ENCODE peak calls at places on chromosomes 16 and 17, in six cellular contexts. A is fibroblast of pulmonary artery; L is stimulated activated CD4-positive, alpha-beta T cell treated with anti-CD3 and anti-CD28 coated beads, Interleukin-2, amount 100 ng/mL, for 48 hours; W is neural progenitor cell; B is activated naive CD4-positive, alpha-beta T cell; R is NCI-H1436. P is an unnamed sample.

GRCh38 chr17:49696233-49696761 is 11.5 kb downstream of the SLC35B1 start:
- DNase-seq in A (no peak), L (peak), W (no peak), B (no peak), R (no peak), P (no peak)

GRCh38 chr17:4003501-4004421 is 39.5 kb upstream of the ATP2A3 start:
- DNase-seq in A (no peak), L (no peak), W (peak), B (no peak), R (no peak), P (no peak)

GRCh38 chr17:76909971-76910760 is 42.0 kb downstream of the MGAT5B start:
- DNase-seq in A (peak), L (peak), W (peak), B (no peak), R (no peak), P (no peak)

GRCh38 chr17:5043524-5043923 is 8.3 kb upstream of the SLC52A1 start:
- DNase-seq in A (no peak), L (no peak), W (no peak), B (no peak), R (no peak), P (no peak)

GRCh38 chr16:84735846-84736586 is 36.2 kb downstream of the USP10 start:
- DNase-seq in A (peak), L (no peak), W (no peak), B (no peak), R (peak), P (no peak)

GRCh38 chr16:17229766-17230165 is 241.0 kb downstream of the XYLT1 start:
- DNase-seq in A (no peak), L (no peak), W (no peak), B (no peak), R (no peak), P (no peak)

GRCh38 chr16:14202697-14203096 is 131.6 kb downstream of the MRTFB start:
- DNase-seq in A (peak), L (no peak), W (peak), B (no peak), R (no peak), P (no peak)

GRCh38 chr17:57868007-57868774 is 18.3 kb upstream of the MRPS23 start:
- DNase-seq in A (peak), L (no peak), W (peak), B (no peak), R (no peak), P (no peak)

GRCh38 chr17:42325026-42325425 is 36.7 kb downstream of the STAT5A start:
- DNase-seq in A (peak), L (no peak), W (no peak), B (no peak), R (no peak), P (no peak)

GRCh38 chr16:80027007-80027965 is 426.7 kb upstream of the MAF start:
- DNase-seq in A (peak), L (peak), W (no peak), B (no peak), R (peak), P (no peak)

GRCh38 chr16:30867747-30868146 is 26.1 kb downstream of the BCL7C start:
- DNase-seq in A (peak), L (no peak), W (no peak), B (no peak), R (no peak), P (no peak)

GRCh38 chr16:11759163-11759834 is 16.6 kb upstream of the TXNDC11 start:
- DNase-seq in A (no peak), L (no peak), W (no peak), B (no peak), R (peak), P (no peak)

GRCh38 chr17:72609501-72609900 is 483.0 kb downstream of the SLC39A11 start:
- DNase-seq in A (no peak), L (no peak), W (no peak), B (no peak), R (no peak), P (no peak)

GRCh38 chr16:1309888-1310831 is 724 bp downstream of the UBE2I start:
- DNase-seq in A (peak), L (peak), W (no peak), B (no peak), R (no peak), P (no peak)

GRCh38 chr17:76076100-76076764 is 1.7 kb downstream of the GALR2 start:
- DNase-seq in A (no peak), L (no peak), W (peak), B (no peak), R (no peak), P (no peak)

GRCh38 chr17:79607941-79608728 is 2.7 kb downstream of the RBFOX3 start:
- DNase-seq in A (peak), L (no peak), W (peak), B (no peak), R (no peak), P (no peak)

GRCh38 chr16:74623214-74623842 is 16.4 kb upstream of the GLG1 start:
- DNase-seq in A (peak), L (no peak), W (peak), B (no peak), R (no peak), P (no peak)

GRCh38 chr17:59791603-59792457 is 84.4 kb downstream of the VMP1 start:
- DNase-seq in A (peak), L (no peak), W (no peak), B (no peak), R (no peak), P (no peak)

P was measured in NCI-H187.